ENCODE peak calls at places on chromosomes 13 and 19, in ten cellular contexts. Y is stimulated activated naive CD4-positive, alpha-beta T cell treated with Interleukin-2 at 50 U/mL for 16 hours; J is activated T-helper 2 cell treated with anti-CD3 and anti-CD28 coated beads, Interferon-gamma antibody, Interleukin-2, Interleukin-4, amounts not matched to agents 10 μg/mL and 5 μg/mL and 100 μg/mL, durations not matched to agents 14 hours and 24 hours and 36 hours; Z is mucosa of descending colon; E is stimulated activated CD4-positive, alpha-beta T cell treated with anti-CD3 and anti-CD28 coated beads, Interleukin-12 subunit alpha, Interleukin-12 subunit beta, amount 100 ng/mL, for 48 hours; Q is AG04450; P is EH; W is NCI-H748 treated with DMSO at 0.1 percent for 48 hours; D is stomach; B is Peyer's patch. X is an unnamed sample.

GRCh38 chr13:67224148-67224846 is 5.8 kb downstream of the PCDH9 start:
- DNase-seq in W (peak), B (peak), D (peak), P (peak), Z (peak), J (peak), E (peak), Y (peak), Q (peak), X (peak)

GRCh38 chr13:80473695-80474094 is 132.8 kb upstream of the SPRY2 start:
- DNase-seq in Q (no peak), D (no peak), Z (no peak), B (no peak), P (peak), Y (no peak), W (no peak), J (no peak), E (no peak), X (no peak)

GRCh38 chr13:102948006-102948405 is 102.2 kb downstream of the ERCC5 start:
- DNase-seq in Z (no peak), P (peak), E (no peak), B (no peak), Q (no peak), J (no peak), W (no peak), D (no peak), Y (no peak), X (no peak)

GRCh38 chr13:90918551-90918950 is 428.9 kb upstream of the MIR17HG start:
- DNase-seq in P (no peak), Y (no peak), Q (no peak), J (no peak), Z (no peak), E (no peak), D (no peak), B (no peak), W (no peak), X (no peak)

GRCh38 chr19:53980553-53981407 is 10.7 kb upstream of the CACNG6 start:
- DNase-seq in Z (peak), Q (no peak), Y (no peak), E (no peak), J (no peak), D (no peak), B (no peak), W (no peak), P (peak), X (peak)

GRCh38 chr13:93364166-93364565 is 137.6 kb downstream of the GPC6 start:
- DNase-seq in Q (peak), B (no peak), P (peak), J (no peak), Z (no peak), D (no peak), Y (no peak), W (no peak), E (no peak), X (no peak)

GRCh38 chr19:12247644-12248222 is 47.0 kb downstream of the ZNF44 start:
- DNase-seq in E (no peak), B (no peak), D (no peak), Q (no peak), Z (no peak), Y (no peak), P (no peak), W (no peak), J (no peak), X (no peak)

GRCh38 chr13:112576768-112577167 is 11.2 kb downstream of the TUBGCP3 start:
- DNase-seq in Y (no peak), B (no peak), E (no peak), Q (no peak), J (no peak), W (no peak), D (no peak), P (no peak), Z (no peak), X (no peak)

GRCh38 chr19:20513179-20513934 is 52.2 kb downstream of the ZNF737 start:
- DNase-seq in Z (no peak), W (no peak), J (no peak), B (no peak), Y (no peak), E (no peak), P (no peak), Q (no peak), D (no peak), X (no peak)

GRCh38 chr13:109331898-109332297 is 454.5 kb downstream of the IRS2 start:
- DNase-seq in E (no peak), P (peak), W (peak), Y (no peak), J (no peak), Q (no peak), B (no peak), D (no peak), Z (peak), X (peak)